ENCODE peak calls at places on chromosome 12, in eight cellular contexts. M is CD8-positive, alpha-beta T cell; B is aorta; D is hypothalamus; U is ELR; X is anterior cingulate cortex; R is fibroblast of pulmonary artery; V is effector memory CD8-positive, alpha-beta T cell. L is an unnamed sample.

GRCh38 chr12:63068857-63069442 is 82.1 kb downstream of the AVPR1A start:
- DNase-seq in B (no peak), D (no peak), M (no peak), R (peak), V (no peak), U (peak), X (no peak), L (peak)

GRCh38 chr12:103626498-103626897 is 39.4 kb downstream of the STAB2 start:
- DNase-seq in V (no peak), R (peak), D (no peak), B (no peak), U (no peak), X (peak), M (no peak), L (peak)

GRCh38 chr12:130920711-130921381 is 32.9 kb upstream of the ADGRD1 start:
- DNase-seq in U (no peak), R (peak), X (no peak), B (peak), M (no peak), V (no peak), D (no peak), L (no peak)

GRCh38 chr12:24228980-24229730 is 279.7 kb upstream of the SOX5 start:
- DNase-seq in M (no peak), D (no peak), U (no peak), X (no peak), R (no peak), B (no peak), V (no peak), L (no peak)

GRCh38 chr12:98373982-98374381 is 141.4 kb upstream of the TMPO start:
- DNase-seq in B (no peak), M (no peak), R (peak), U (peak), V (no peak), X (no peak), D (no peak), L (no peak)

GRCh38 chr12:122130150-122130549 is 43.9 kb downstream of the IL31 start:
- DNase-seq in D (no peak), U (peak), V (no peak), R (no peak), B (no peak), X (no peak), M (no peak), L (peak)

GRCh38 chr12:779745-780734 is 27.7 kb downstream of the WNK1 start:
- DNase-seq in D (no peak), V (no peak), M (no peak), R (peak), U (peak), B (no peak), X (no peak), L (no peak)

GRCh38 chr12:47091009-47091408 is 11.2 kb upstream of the AMIGO2 start:
- DNase-seq in B (no peak), M (no peak), D (no peak), X (no peak), R (no peak), V (no peak), U (no peak), L (no peak)

GRCh38 chr12:79452906-79453305 is 237.9 kb downstream of the PAWR start:
- DNase-seq in V (no peak), B (no peak), U (peak), M (no peak), R (no peak), D (no peak), X (no peak), L (no peak)

GRCh38 chr12:121579190-121579791 is 1.5 kb downstream of the KDM2B start:
- DNase-seq in R (peak), V (peak), D (no peak), B (peak), U (peak), X (no peak), M (peak), L (peak)

GRCh38 chr12:617304-617915 is 45.8 kb downstream of the NINJ2 start:
- DNase-seq in M (no peak), R (peak), U (no peak), X (no peak), B (no peak), V (no peak), D (no peak), L (no peak)

GRCh38 chr12:66623455-66623854 is 55.4 kb downstream of the GRIP1 start:
- DNase-seq in U (peak), B (no peak), M (no peak), R (no peak), X (no peak), D (no peak), V (no peak), L (peak)

GRCh38 chr12:25202139-25202538 is 7.1 kb downstream of the ETFRF1 start:
- DNase-seq in R (no peak), U (no peak), M (no peak), X (no peak), B (no peak), V (no peak), D (no peak), L (no peak)

GRCh38 chr12:114263031-114263825 is 142.7 kb downstream of the TBX5 start:
- DNase-seq in V (no peak), X (no peak), U (peak), B (no peak), M (no peak), R (no peak), D (no peak), L (no peak)

GRCh38 chr12:115755061-115755751 is 522.3 kb downstream of the MED13L start:
- DNase-seq in R (no peak), X (no peak), V (no peak), U (peak), B (no peak), D (no peak), M (no peak), L (no peak)

GRCh38 chr12:56256326-56256960 is 1.7 kb downstream of the ANKRD52 start:
- DNase-seq in V (no peak), X (no peak), B (peak), R (peak), D (no peak), M (no peak), U (peak), L (peak)

GRCh38 chr12:3133410-3133793 is 56.2 kb downstream of the TSPAN9 start:
- DNase-seq in D (no peak), B (no peak), V (no peak), X (no peak), U (no peak), R (peak), M (no peak), L (no peak)

GRCh38 chr12:15151141-15152091 is 69.8 kb downstream of the RERG start:
- DNase-seq in M (no peak), D (no peak), B (no peak), X (no peak), U (peak), R (peak), V (no peak), L (peak)

GRCh38 chr12:1457901-1458300 is 136.5 kb downstream of the FBXL14 start:
- DNase-seq in B (peak), D (no peak), X (no peak), M (no peak), R (peak), V (no peak), U (peak), L (peak)

GRCh38 chr12:108821407-108822397 is 35.7 kb downstream of the SSH1 start:
- DNase-seq in B (no peak), M (no peak), U (peak), X (no peak), V (no peak), D (no peak), R (peak), L (peak)

GRCh38 chr12:124418791-124419190 is 123.9 kb downstream of the RFLNA start:
- DNase-seq in D (no peak), M (no peak), V (no peak), R (no peak), X (no peak), B (no peak), U (no peak), L (no peak)

GRCh38 chr12:56629459-56630179 is 507 bp downstream of the BAZ2A start:
- DNase-seq in X (no peak), V (no peak), M (peak), U (peak), D (no peak), R (no peak), B (no peak), L (peak)

GRCh38 chr12:10361084-10361483 is 28.8 kb downstream of the KLRK1 start:
- DNase-seq in U (no peak), M (no peak), D (no peak), V (no peak), X (no peak), R (peak), B (no peak), L (peak)

GRCh38 chr12:2233034-2233433 is 180.2 kb downstream of the CACNA1C start:
- DNase-seq in B (no peak), X (no peak), U (peak), M (no peak), R (no peak), V (no peak), D (no peak), L (peak)

GRCh38 chr12:26614217-26614616 is 218.8 kb downstream of the ITPR2 start:
- DNase-seq in X (no peak), M (no peak), B (no peak), R (peak), V (no peak), D (no peak), U (peak), L (peak)

GRCh38 chr12:65756956-65757511 is 67.2 kb upstream of the HMGA2 start:
- DNase-seq in M (no peak), V (no peak), D (no peak), U (peak), B (no peak), X (no peak), R (no peak), L (peak)

GRCh38 chr12:1660304-1661187 is 30.3 kb upstream of the ADIPOR2 start:
- DNase-seq in V (peak), M (peak), D (no peak), U (no peak), X (no peak), B (no peak), R (peak), L (no peak)

GRCh38 chr12:52965337-52965731 is 16.4 kb downstream of the KRT18 start:
- DNase-seq in M (no peak), D (no peak), B (peak), V (no peak), R (no peak), X (no peak), U (no peak), L (no peak)

GRCh38 chr12:130705174-130705880 is 10.8 kb downstream of the RIMBP2 start:
- DNase-seq in R (no peak), M (no peak), D (no peak), B (no peak), X (no peak), V (no peak), U (no peak), L (no peak)

GRCh38 chr12:80943345-80943744 is 5.6 kb upstream of the LIN7A start:
- DNase-seq in R (no peak), X (no peak), M (no peak), U (no peak), B (no peak), D (no peak), V (no peak), L (no peak)

GRCh38 chr12:96670334-96670899 is 181.0 kb downstream of the CFAP54 start:
- DNase-seq in D (no peak), X (no peak), V (no peak), B (no peak), U (no peak), M (no peak), R (no peak), L (no peak)

GRCh38 chr12:56590237-56590830 is 39.8 kb downstream of the BAZ2A start:
- DNase-seq in M (no peak), R (peak), V (no peak), X (no peak), D (no peak), U (peak), B (no peak), L (peak)

GRCh38 chr12:122040579-122041386 is 19.1 kb downstream of the BCL7A start:
- DNase-seq in X (no peak), B (no peak), M (no peak), U (no peak), V (no peak), D (no peak), R (no peak), L (no peak)

GRCh38 chr12:116687888-116688287 is 50.0 kb downstream of the SPRING1 start:
- DNase-seq in M (peak), V (no peak), X (no peak), U (peak), D (no peak), B (peak), R (peak), L (peak)

L was measured in RKO.